ENCODE peak calls at places on chromosomes 16 and 17, in eight cellular contexts. One of them, this sample, is unnamed.
A peak's percentile ranks its signal among the peaks of the same experiment; 100 is the strongest.

GRCh38 chr17:18225121-18225561 is 294 bp upstream of the LLGL1 start:
- DNase-seq in left ventricle myocardium inferior: peak; percentile 98
- DNase-seq in stomach: peak; percentile 98
- DNase-seq in upper lobe of left lung: peak; percentile 98
- DNase-seq in HCT116: peak; percentile 88
- DNase-seq in GM23338: peak; percentile 98
- DNase-seq in cardiac muscle cell: peak; percentile 99
- DNase-seq in fibroblast of lung: peak; percentile 91
- DNase-seq in this sample: peak; percentile 99

GRCh38 chr17:37068266-37068665 is 119.5 kb downstream of the AATF start:
- DNase-seq in left ventricle myocardium inferior: no peak
- DNase-seq in stomach: peak; percentile 35
- DNase-seq in upper lobe of left lung: no peak
- DNase-seq in HCT116: no peak
- DNase-seq in GM23338: no peak
- DNase-seq in cardiac muscle cell: no peak
- DNase-seq in fibroblast of lung: no peak
- DNase-seq in this sample: no peak

GRCh38 chr17:69335018-69335417 is 8.1 kb upstream of the ABCA5 start:
- DNase-seq in left ventricle myocardium inferior: no peak
- DNase-seq in stomach: no peak
- DNase-seq in upper lobe of left lung: no peak
- DNase-seq in HCT116: peak; percentile 69
- DNase-seq in GM23338: peak; percentile 75
- DNase-seq in cardiac muscle cell: peak; percentile 23
- DNase-seq in fibroblast of lung: peak; percentile 39
- DNase-seq in this sample: no peak

GRCh38 chr17:77312061-77312684 is 171.4 kb downstream of the SEC14L1 start:
- DNase-seq in left ventricle myocardium inferior: no peak
- DNase-seq in stomach: no peak
- DNase-seq in upper lobe of left lung: no peak
- DNase-seq in HCT116: no peak
- DNase-seq in GM23338: no peak
- DNase-seq in cardiac muscle cell: no peak
- DNase-seq in fibroblast of lung: no peak
- DNase-seq in this sample: no peak

GRCh38 chr17:64399071-64399766 is 8.6 kb upstream of the PECAM1 start:
- DNase-seq in left ventricle myocardium inferior: no peak
- DNase-seq in stomach: no peak
- DNase-seq in upper lobe of left lung: no peak
- DNase-seq in HCT116: no peak
- DNase-seq in GM23338: no peak
- DNase-seq in cardiac muscle cell: no peak
- DNase-seq in fibroblast of lung: peak; percentile 65
- DNase-seq in this sample: no peak

GRCh38 chr17:10875984-10876555 is 38.2 kb upstream of the PIRT start:
- DNase-seq in left ventricle myocardium inferior: no peak
- DNase-seq in stomach: peak; percentile 63
- DNase-seq in upper lobe of left lung: peak; percentile 26
- DNase-seq in HCT116: peak; percentile 36
- DNase-seq in GM23338: peak; percentile 83
- DNase-seq in cardiac muscle cell: peak; percentile 61
- DNase-seq in fibroblast of lung: peak; percentile 1
- DNase-seq in this sample: no peak

GRCh38 chr17:46944931-46945330 is 22.0 kb downstream of the GOSR2 start:
- DNase-seq in left ventricle myocardium inferior: no peak
- DNase-seq in stomach: no peak
- DNase-seq in upper lobe of left lung: no peak
- DNase-seq in HCT116: no peak
- DNase-seq in GM23338: no peak
- DNase-seq in cardiac muscle cell: no peak
- DNase-seq in fibroblast of lung: no peak
- DNase-seq in this sample: no peak

GRCh38 chr17:11637796-11638195 is 39.5 kb downstream of the DNAH9 start:
- DNase-seq in left ventricle myocardium inferior: no peak
- DNase-seq in stomach: no peak
- DNase-seq in upper lobe of left lung: no peak
- DNase-seq in HCT116: no peak
- DNase-seq in GM23338: no peak
- DNase-seq in cardiac muscle cell: no peak
- DNase-seq in fibroblast of lung: no peak
- DNase-seq in this sample: no peak

GRCh38 chr17:56165017-56165720 is 11.9 kb downstream of the ANKFN1 start:
- DNase-seq in left ventricle myocardium inferior: no peak
- DNase-seq in stomach: no peak
- DNase-seq in upper lobe of left lung: no peak
- DNase-seq in HCT116: no peak
- DNase-seq in GM23338: no peak
- DNase-seq in cardiac muscle cell: no peak
- DNase-seq in fibroblast of lung: no peak
- DNase-seq in this sample: no peak

GRCh38 chr16:85557083-85557975 is 55.8 kb upstream of the GSE1 start:
- DNase-seq in left ventricle myocardium inferior: no peak
- DNase-seq in stomach: no peak
- DNase-seq in upper lobe of left lung: no peak
- DNase-seq in HCT116: no peak
- DNase-seq in GM23338: peak; percentile 48
- DNase-seq in cardiac muscle cell: no peak
- DNase-seq in fibroblast of lung: no peak
- DNase-seq in this sample: peak; percentile 78

GRCh38 chr16:56748826-56749225 is 18.9 kb downstream of the NUP93 start:
- DNase-seq in left ventricle myocardium inferior: no peak
- DNase-seq in stomach: no peak
- DNase-seq in upper lobe of left lung: no peak
- DNase-seq in HCT116: no peak
- DNase-seq in GM23338: no peak
- DNase-seq in cardiac muscle cell: peak; percentile 52
- DNase-seq in fibroblast of lung: no peak
- DNase-seq in this sample: no peak

GRCh38 chr17:41800601-41801373 is 11.0 kb downstream of the P3H4 start:
- DNase-seq in left ventricle myocardium inferior: no peak
- DNase-seq in stomach: peak; percentile 65
- DNase-seq in upper lobe of left lung: peak; percentile 78
- DNase-seq in HCT116: peak; percentile 92
- DNase-seq in GM23338: peak; percentile 94
- DNase-seq in cardiac muscle cell: no peak
- DNase-seq in fibroblast of lung: peak; percentile 79
- DNase-seq in this sample: no peak

GRCh38 chr17:2750721-2751120 is 1.3 kb upstream of the CCDC92B start:
- DNase-seq in left ventricle myocardium inferior: no peak
- DNase-seq in stomach: no peak
- DNase-seq in upper lobe of left lung: no peak
- DNase-seq in HCT116: no peak
- DNase-seq in GM23338: no peak
- DNase-seq in cardiac muscle cell: no peak
- DNase-seq in fibroblast of lung: no peak
- DNase-seq in this sample: no peak

GRCh38 chr16:4510131-4510530 is 28.4 kb downstream of the CDIP1 start:
- DNase-seq in left ventricle myocardium inferior: no peak
- DNase-seq in stomach: no peak
- DNase-seq in upper lobe of left lung: no peak
- DNase-seq in HCT116: no peak
- DNase-seq in GM23338: no peak
- DNase-seq in cardiac muscle cell: no peak
- DNase-seq in fibroblast of lung: no peak
- DNase-seq in this sample: no peak

GRCh38 chr17:74937064-74938051 is 1.7 kb downstream of the OTOP3 start:
- DNase-seq in left ventricle myocardium inferior: no peak
- DNase-seq in stomach: no peak
- DNase-seq in upper lobe of left lung: no peak
- DNase-seq in HCT116: no peak
- DNase-seq in GM23338: peak; percentile 55
- DNase-seq in cardiac muscle cell: peak; percentile 57
- DNase-seq in fibroblast of lung: no peak
- DNase-seq in this sample: no peak

GRCh38 chr16:71474864-71475263 is 12.8 kb upstream of the ZNF23 start:
- DNase-seq in left ventricle myocardium inferior: no peak
- DNase-seq in stomach: no peak
- DNase-seq in upper lobe of left lung: no peak
- DNase-seq in HCT116: peak; percentile 90
- DNase-seq in GM23338: no peak
- DNase-seq in cardiac muscle cell: no peak
- DNase-seq in fibroblast of lung: peak; percentile 94
- DNase-seq in this sample: no peak

GRCh38 chr17:32319548-32319905 is 22.4 kb downstream of the C17orf75 start:
- DNase-seq in left ventricle myocardium inferior: peak; percentile 78
- DNase-seq in stomach: peak; percentile 83
- DNase-seq in upper lobe of left lung: peak; percentile 80
- DNase-seq in HCT116: peak; percentile 38
- DNase-seq in GM23338: peak; percentile 90
- DNase-seq in cardiac muscle cell: peak; percentile 73
- DNase-seq in fibroblast of lung: peak; percentile 16
- DNase-seq in this sample: peak; percentile 91

GRCh38 chr17:45904886-45905285 is 10.5 kb downstream of the MAPT start:
- DNase-seq in left ventricle myocardium inferior: no peak
- DNase-seq in stomach: no peak
- DNase-seq in upper lobe of left lung: no peak
- DNase-seq in HCT116: no peak
- DNase-seq in GM23338: peak; percentile 29
- DNase-seq in cardiac muscle cell: no peak
- DNase-seq in fibroblast of lung: no peak
- DNase-seq in this sample: no peak
- H3K27ac ChIP-seq in left ventricle myocardium inferior: peak overlapping the region; percentile 40
- H3K27ac ChIP-seq in stomach: no peak overlapping the region
- H3K27ac ChIP-seq in upper lobe of left lung: no peak overlapping the region
- H3K27ac ChIP-seq in HCT116: no peak overlapping the region
- H3K27ac ChIP-seq in GM23338: no peak overlapping the region
- H3K27ac ChIP-seq in cardiac muscle cell: no peak overlapping the region
- H3K27ac ChIP-seq in fibroblast of lung: no peak overlapping the region
- H3K27ac ChIP-seq in this sample: no peak overlapping the region

DNA sequence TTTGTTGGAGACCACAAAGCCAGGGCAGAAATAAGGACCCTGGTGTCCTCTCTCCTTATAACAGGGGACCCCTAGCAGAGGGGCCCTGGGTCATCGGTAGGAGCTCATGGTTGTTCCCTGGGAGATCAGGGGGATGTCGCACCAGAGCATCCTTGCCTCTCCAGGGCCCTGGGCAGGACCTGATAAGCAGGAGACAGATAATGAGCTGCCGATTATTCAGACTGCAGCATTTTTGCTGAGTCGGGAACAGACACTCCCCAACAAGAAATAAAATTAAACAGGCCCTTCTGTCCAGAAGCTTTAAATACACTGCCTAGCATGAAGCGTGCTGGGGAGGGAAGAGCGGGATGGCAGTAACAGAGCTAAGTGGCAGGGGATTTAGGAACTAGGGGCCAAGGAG is 15.4 kb upstream of the GFAP start:
- DNase-seq in left ventricle myocardium inferior: no peak
- DNase-seq in stomach: no peak
- DNase-seq in upper lobe of left lung: no peak
- DNase-seq in HCT116: no peak
- DNase-seq in GM23338: no peak
- DNase-seq in cardiac muscle cell: no peak
- DNase-seq in fibroblast of lung: no peak
- DNase-seq in this sample: no peak
- H3K36me3 ChIP-seq in left ventricle myocardium inferior: no peaks in the 10 kb centered on the region
- H3K36me3 ChIP-seq in stomach: no peaks in the 10 kb centered on the region
- H3K36me3 ChIP-seq in upper lobe of left lung: no peaks in the 10 kb centered on the region
- H3K36me3 ChIP-seq in HCT116: peaks cover 61% of the 10 kb centered on the region
- H3K36me3 ChIP-seq in GM23338: peaks cover 41% of the 10 kb centered on the region
- H3K36me3 ChIP-seq in cardiac muscle cell: peaks cover 4% of the 10 kb centered on the region
- H3K36me3 ChIP-seq in fibroblast of lung: peaks cover 29% of the 10 kb centered on the region
- H3K36me3 ChIP-seq in this sample: no peaks in the 10 kb centered on the region

GRCh38 chr16:14112539-14112856 is 41.4 kb downstream of the MRTFB start:
- DNase-seq in left ventricle myocardium inferior: no peak
- DNase-seq in stomach: no peak
- DNase-seq in upper lobe of left lung: no peak
- DNase-seq in HCT116: no peak
- DNase-seq in GM23338: no peak
- DNase-seq in cardiac muscle cell: no peak
- DNase-seq in fibroblast of lung: no peak
- DNase-seq in this sample: no peak

GRCh38 chr16:14109782-14110727 is 38.9 kb downstream of the MRTFB start:
- DNase-seq in left ventricle myocardium inferior: no peak
- DNase-seq in stomach: no peak
- DNase-seq in upper lobe of left lung: no peak
- DNase-seq in HCT116: no peak
- DNase-seq in GM23338: peak; percentile 18
- DNase-seq in cardiac muscle cell: no peak
- DNase-seq in fibroblast of lung: peak; percentile 27
- DNase-seq in this sample: peak; percentile 20

GRCh38 chr16:14110728-14111251 is 39.7 kb downstream of the MRTFB start:
- DNase-seq in left ventricle myocardium inferior: no peak
- DNase-seq in stomach: no peak
- DNase-seq in upper lobe of left lung: no peak
- DNase-seq in HCT116: no peak
- DNase-seq in GM23338: no peak
- DNase-seq in cardiac muscle cell: no peak
- DNase-seq in fibroblast of lung: no peak
- DNase-seq in this sample: no peak

GRCh38 chr16:14111713-14112538 is 40.8 kb downstream of the MRTFB start:
- DNase-seq in left ventricle myocardium inferior: peak; percentile 59
- DNase-seq in stomach: peak; percentile 57
- DNase-seq in upper lobe of left lung: peak; percentile 29
- DNase-seq in HCT116: no peak
- DNase-seq in GM23338: no peak
- DNase-seq in cardiac muscle cell: no peak
- DNase-seq in fibroblast of lung: no peak
- DNase-seq in this sample: peak; percentile 36

DNA sequence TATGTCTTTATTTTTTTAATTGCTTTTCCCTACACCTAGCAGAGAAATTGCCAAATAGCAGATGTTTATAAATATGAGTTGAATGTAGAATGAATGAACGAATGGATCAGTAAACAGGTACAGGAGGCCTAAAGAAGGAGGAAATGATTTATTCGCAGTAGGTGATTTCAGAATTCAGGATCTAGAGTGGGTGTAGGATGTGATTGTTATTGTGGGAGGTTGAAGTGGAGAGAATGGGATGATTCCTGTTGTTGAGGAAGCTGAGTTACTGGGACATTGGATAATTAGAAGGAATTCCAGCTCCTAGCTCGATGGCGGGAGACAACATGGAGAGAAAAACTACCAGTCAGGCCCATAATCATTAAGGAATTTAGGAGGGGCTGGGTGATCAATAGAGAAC is 42.2 kb downstream of the MRTFB start:
- DNase-seq in left ventricle myocardium inferior: no peak
- DNase-seq in stomach: no peak
- DNase-seq in upper lobe of left lung: no peak
- DNase-seq in HCT116: no peak
- DNase-seq in GM23338: no peak
- DNase-seq in cardiac muscle cell: no peak
- DNase-seq in fibroblast of lung: no peak
- DNase-seq in this sample: no peak
- TF ChIP-seq CTCF in left ventricle myocardium inferior: no peak
- TF ChIP-seq CTCF in stomach: no peak
- TF ChIP-seq CTCF in upper lobe of left lung: no peak
- TF ChIP-seq CTCF in HCT116: no peak
- TF ChIP-seq CTCF in GM23338: no peak
- TF ChIP-seq CTCF in cardiac muscle cell: no peak
- TF ChIP-seq CTCF in fibroblast of lung: no peak
- TF ChIP-seq CTCF in this sample: no peak

DNA sequence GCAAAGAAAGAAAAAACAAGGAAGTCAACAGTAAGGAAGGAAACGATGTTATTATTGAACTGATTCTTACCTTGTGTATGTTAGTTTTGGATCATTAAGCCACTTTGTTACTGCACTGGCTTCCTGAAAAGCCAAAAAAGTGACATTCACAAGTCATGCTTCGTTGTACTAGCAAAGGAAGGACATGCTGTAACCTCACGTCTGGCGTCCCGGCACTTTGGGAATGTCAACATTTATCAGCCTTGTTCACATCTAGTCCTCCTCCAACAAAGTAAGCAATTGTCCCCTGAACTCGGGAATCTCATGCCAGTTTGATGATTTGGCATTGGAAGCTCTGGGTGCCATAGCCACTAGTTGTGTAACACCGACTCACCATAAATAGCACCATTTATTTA is 731 bp upstream of the MKS1 start:
- DNase-seq in left ventricle myocardium inferior: no peak
- DNase-seq in stomach: no peak
- DNase-seq in upper lobe of left lung: no peak
- DNase-seq in HCT116: no peak
- DNase-seq in GM23338: no peak
- DNase-seq in cardiac muscle cell: no peak
- DNase-seq in fibroblast of lung: no peak
- DNase-seq in this sample: no peak
- H3K27ac ChIP-seq in left ventricle myocardium inferior: peak overlapping the region; percentile 84
- H3K27ac ChIP-seq in stomach: no peak overlapping the region
- H3K27ac ChIP-seq in upper lobe of left lung: peak overlapping the region; percentile 89
- H3K27ac ChIP-seq in HCT116: no peak overlapping the region
- H3K27ac ChIP-seq in GM23338: no peak overlapping the region
- H3K27ac ChIP-seq in cardiac muscle cell: no peak overlapping the region
- H3K27ac ChIP-seq in fibroblast of lung: no peak overlapping the region
- H3K27ac ChIP-seq in this sample: peak overlapping the region; percentile 77